ENCODE peak calls at places on chromosomes 16 and 17, in four cellular contexts. One of them, this sample, is unnamed.

GRCh38 chr17:32755045-32755805 is 121.7 kb downstream of the MYO1D start:
- DNase-seq in astrocyte of the spinal cord: peak; percentile 81
- DNase-seq in tibial nerve: no peak
- DNase-seq in A549: peak; percentile 55
- DNase-seq in this sample: peak; percentile 71

GRCh38 chr17:3935140-3935542 is 18.9 kb upstream of the P2RX1 start:
- DNase-seq in A549: peak; percentile 84
- DNase-seq in astrocyte of the spinal cord: peak; percentile 76
- DNase-seq in tibial nerve: no peak
- DNase-seq in this sample: peak; percentile 79

GRCh38 chr16:67155305-67156145 is 4.2 kb downstream of the TRADD start:
- DNase-seq in tibial nerve: peak; percentile 60
- DNase-seq in astrocyte of the spinal cord: peak; percentile 58
- DNase-seq in A549: peak; percentile 79
- DNase-seq in this sample: peak; percentile 76

GRCh38 chr17:64497565-64498035 is 746 bp upstream of the POLG2 start:
- DNase-seq in tibial nerve: no peak
- DNase-seq in A549: no peak
- DNase-seq in astrocyte of the spinal cord: no peak
- DNase-seq in this sample: no peak

GRCh38 chr16:63612462-63613227 is 1509.2 kb downstream of the CDH11 start:
- DNase-seq in astrocyte of the spinal cord: no peak
- DNase-seq in A549: no peak
- DNase-seq in tibial nerve: no peak
- DNase-seq in this sample: no peak

GRCh38 chr17:75681289-75681688 is 14.2 kb downstream of the SAP30BP start:
- DNase-seq in A549: no peak
- DNase-seq in astrocyte of the spinal cord: peak; percentile 60
- DNase-seq in tibial nerve: no peak
- DNase-seq in this sample: peak; percentile 81

GRCh38 chr16:3193221-3194212 is 5.5 kb downstream of the OR1F1 start:
- DNase-seq in A549: peak; percentile 33
- DNase-seq in tibial nerve: no peak
- DNase-seq in astrocyte of the spinal cord: no peak
- DNase-seq in this sample: no peak

GRCh38 chr17:77831497-77832179 is 126.9 kb upstream of the TNRC6C start:
- DNase-seq in astrocyte of the spinal cord: peak; percentile 83
- DNase-seq in A549: no peak
- DNase-seq in tibial nerve: no peak
- DNase-seq in this sample: no peak

GRCh38 chr17:2137342-2138098 is 82.6 kb downstream of the HIC1 start:
- DNase-seq in astrocyte of the spinal cord: peak; percentile 79
- DNase-seq in tibial nerve: no peak
- DNase-seq in A549: no peak
- DNase-seq in this sample: peak; percentile 87

GRCh38 chr17:48561894-48562810 is 16.0 kb downstream of the HOXB4 start:
- DNase-seq in A549: peak; percentile 66
- DNase-seq in astrocyte of the spinal cord: no peak
- DNase-seq in tibial nerve: no peak
- DNase-seq in this sample: no peak
- TF ChIP-seq CTCF in A549: no peak
- TF ChIP-seq CTCF in astrocyte of the spinal cord: peak; percentile 49
- TF ChIP-seq CTCF in tibial nerve: no peak
- TF ChIP-seq CTCF in this sample: no peak

DNA sequence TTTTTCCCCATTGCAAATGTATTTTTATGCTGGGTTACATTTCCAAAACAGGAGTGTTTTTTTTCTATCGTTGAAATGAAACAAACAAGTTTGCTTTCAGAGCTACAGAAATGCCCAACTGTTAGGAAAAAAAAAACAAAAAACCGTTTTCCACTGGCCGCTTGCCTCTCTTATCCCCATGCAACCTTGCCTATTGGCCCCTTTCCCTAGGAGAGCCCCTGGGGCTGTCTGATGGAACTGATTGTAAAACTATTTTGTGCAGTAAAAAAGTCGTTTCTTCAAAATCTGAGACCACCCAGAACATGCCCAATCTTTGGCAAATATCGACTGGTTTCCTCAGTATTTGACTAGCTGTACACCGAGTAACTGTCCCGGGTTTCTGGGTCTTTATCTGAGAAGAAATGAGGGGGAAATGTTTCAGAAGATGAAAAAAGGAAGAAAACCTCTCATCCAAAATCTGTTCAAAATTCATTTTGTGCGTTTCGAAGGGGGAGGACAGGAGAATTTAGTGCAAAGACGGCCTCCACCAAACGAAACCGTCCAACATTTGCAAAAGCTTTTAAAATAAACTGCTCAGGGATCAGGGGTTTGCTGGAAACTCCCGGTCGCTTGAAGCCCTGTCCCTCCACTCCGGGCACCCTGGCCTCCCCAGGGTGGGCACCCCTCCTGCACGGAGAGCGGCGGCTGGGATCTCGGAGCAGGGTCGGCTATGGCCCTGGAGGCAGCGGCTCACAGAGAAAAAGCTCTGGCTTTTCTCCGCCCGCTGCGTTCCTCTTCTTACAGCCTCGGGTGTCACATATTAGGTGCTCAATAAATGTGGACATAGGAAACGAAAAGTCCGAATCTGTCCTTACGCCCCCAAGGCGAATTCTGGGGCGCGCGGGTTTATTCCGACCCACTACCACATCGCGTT is 1.0 kb upstream of the GNAO1 start:
- DNase-seq in tibial nerve: no peak
- DNase-seq in astrocyte of the spinal cord: peak; percentile 3
- DNase-seq in A549: no peak
- DNase-seq in this sample: no peak
- H3K4me3 ChIP-seq in tibial nerve: peak overlapping the region; percentile 68
- H3K4me3 ChIP-seq in astrocyte of the spinal cord: peak overlapping the region; percentile 28
- H3K4me3 ChIP-seq in A549: peak overlapping the region; percentile 61
- H3K4me3 ChIP-seq in this sample: peak overlapping the region; percentile 25

DNA sequence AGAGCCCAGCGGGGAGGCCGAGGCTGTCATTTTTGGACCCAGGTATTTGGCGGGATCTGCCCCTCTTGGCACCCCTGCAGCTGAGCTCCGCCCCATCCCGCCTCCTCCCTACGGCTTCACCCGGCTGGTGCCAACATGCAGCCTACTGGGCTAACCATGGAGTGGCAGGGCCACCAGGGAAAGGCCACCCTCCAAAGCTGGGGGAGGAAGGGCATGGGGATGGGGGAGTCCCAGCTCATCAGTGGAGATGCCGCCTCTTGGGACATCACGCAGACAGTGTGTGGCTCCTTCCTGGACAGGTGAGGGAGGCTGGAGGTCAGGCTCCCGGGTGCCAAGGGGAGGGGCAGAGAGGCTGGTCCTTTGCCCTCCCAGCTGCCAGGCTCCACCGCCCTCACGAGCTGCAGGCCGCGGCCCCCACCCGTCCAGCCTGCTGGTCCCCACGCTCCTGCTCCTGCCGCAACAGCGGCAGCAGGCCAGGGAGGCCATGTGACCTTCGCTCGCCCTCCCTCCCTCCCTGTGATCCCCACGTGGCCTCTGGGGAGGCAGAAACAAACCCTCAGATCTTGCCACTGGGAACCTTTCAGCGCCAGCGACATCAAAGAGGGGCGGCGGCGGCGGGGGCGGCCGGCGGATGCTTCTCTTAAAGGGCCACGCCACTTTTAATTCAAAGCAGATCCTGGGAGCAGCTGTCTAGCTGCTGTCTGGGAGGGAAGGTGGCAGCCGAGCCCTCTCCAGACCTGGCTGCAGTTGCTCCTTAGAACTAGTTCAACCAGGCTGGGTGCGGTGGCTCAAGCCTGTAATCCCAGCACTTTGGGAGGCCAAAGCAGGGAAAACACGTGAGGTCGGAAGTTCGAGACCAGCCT is 6.8 kb upstream of the NOTUM start:
- DNase-seq in astrocyte of the spinal cord: peak; percentile 52
- DNase-seq in A549: peak; percentile 78
- DNase-seq in tibial nerve: peak; percentile 37
- DNase-seq in this sample: peak; percentile 32
- TF ChIP-seq CTCF in astrocyte of the spinal cord: no peak
- TF ChIP-seq CTCF in A549: no peak
- TF ChIP-seq CTCF in tibial nerve: no peak
- TF ChIP-seq CTCF in this sample: no peak

DNA sequence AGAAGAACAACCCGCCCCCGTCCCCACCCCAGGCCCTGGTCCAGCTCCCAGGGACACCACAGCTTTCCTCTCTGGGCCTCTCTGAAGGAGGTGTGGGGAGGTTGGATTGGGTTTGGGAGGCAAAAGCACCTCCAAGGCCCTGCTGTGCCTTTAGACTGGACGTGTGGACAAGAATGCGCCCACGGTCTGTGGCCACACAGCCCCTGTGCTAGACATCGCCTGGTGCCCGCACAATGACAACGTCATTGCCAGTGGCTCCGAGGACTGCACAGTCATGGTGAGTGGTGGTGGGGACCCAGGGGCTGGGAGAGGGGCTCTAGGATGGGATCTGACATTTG is 3.0 kb downstream of the CORO1A start:
- DNase-seq in astrocyte of the spinal cord: no peak
- DNase-seq in tibial nerve: no peak
- DNase-seq in A549: no peak
- DNase-seq in this sample: no peak
- H3K4me3 ChIP-seq in astrocyte of the spinal cord: no peak overlapping the region
- H3K4me3 ChIP-seq in tibial nerve: no peak overlapping the region
- H3K4me3 ChIP-seq in A549: no peak overlapping the region
- H3K4me3 ChIP-seq in this sample: no peak overlapping the region

GRCh38 chr16:25575363-25575762 is 116.4 kb upstream of the HS3ST4 start:
- DNase-seq in astrocyte of the spinal cord: no peak
- DNase-seq in tibial nerve: no peak
- DNase-seq in A549: no peak
- DNase-seq in this sample: no peak
- TF ChIP-seq CTCF in astrocyte of the spinal cord: no peak
- TF ChIP-seq CTCF in tibial nerve: no peak
- TF ChIP-seq CTCF in A549: no peak
- TF ChIP-seq CTCF in this sample: no peak

GRCh38 chr17:67152824-67153223 is 92.2 kb downstream of the HELZ start:
- DNase-seq in A549: no peak
- DNase-seq in tibial nerve: no peak
- DNase-seq in astrocyte of the spinal cord: no peak
- DNase-seq in this sample: no peak
- H3K4me3 ChIP-seq in A549: no peak overlapping the region
- H3K4me3 ChIP-seq in tibial nerve: no peak overlapping the region
- H3K4me3 ChIP-seq in astrocyte of the spinal cord: no peak overlapping the region
- H3K4me3 ChIP-seq in this sample: no peak overlapping the region

DNA sequence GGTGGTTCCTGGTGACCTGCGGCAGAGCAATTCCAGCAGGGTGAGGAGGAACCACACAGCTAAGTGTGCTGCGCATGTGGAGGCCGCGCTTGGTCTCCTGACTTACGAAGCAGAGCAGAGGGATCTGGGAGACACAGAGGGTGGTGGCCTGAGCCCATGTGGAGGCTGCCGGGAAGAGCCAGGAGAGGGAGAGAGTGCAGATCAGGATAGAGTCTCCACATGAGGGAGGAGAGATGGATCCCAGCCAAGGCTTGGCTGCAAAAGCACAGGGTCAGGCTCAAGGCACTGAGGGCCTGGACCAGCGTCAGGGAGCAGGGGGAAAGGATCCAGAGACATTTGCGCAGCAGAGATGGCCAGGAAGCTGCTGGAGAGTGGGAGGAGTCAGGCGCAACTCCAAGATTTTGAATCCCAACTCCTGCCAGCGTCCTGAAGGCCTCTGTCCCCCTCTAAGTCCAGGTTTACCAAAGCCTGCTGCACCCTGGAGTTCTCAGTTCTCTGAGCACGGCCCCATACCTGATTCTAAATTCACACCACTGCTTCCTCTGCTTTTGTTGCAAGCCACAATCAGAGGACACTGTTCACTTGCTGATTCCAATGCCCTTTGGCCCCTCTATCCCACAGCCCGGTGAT is 11.3 kb upstream of the MLLT6 start:
- DNase-seq in A549: no peak
- DNase-seq in tibial nerve: peak; percentile 82
- DNase-seq in astrocyte of the spinal cord: peak; percentile 25
- DNase-seq in this sample: no peak
- TF ChIP-seq CTCF in A549: no peak
- TF ChIP-seq CTCF in tibial nerve: peak; percentile 22
- TF ChIP-seq CTCF in astrocyte of the spinal cord: no peak
- TF ChIP-seq CTCF in this sample: no peak